ENCODE peak calls at places on chromosomes 16 and 17, in seven cellular contexts. Z is psoas muscle, S is cardiac muscle cell, F is NB4, T is left ventricle myocardium inferior, L is lower leg skin, A is astrocyte of the spinal cord. Y is an unnamed sample.

GRCh38 chr16:89727406-89728120 is 6.2 kb downstream of the ZNF276 start:
- DNase-seq in Z (no peak), S (no peak), F (no peak), T (no peak), L (no peak), A (no peak), Y (no peak)

GRCh38 chr17:20313306-20313705 is 154.0 kb downstream of the LGALS9B start:
- DNase-seq in Z (no peak), S (no peak), F (no peak), T (no peak), L (no peak), A (no peak), Y (no peak)

GRCh38 chr16:17273142-17273561 is 197.6 kb downstream of the XYLT1 start:
- DNase-seq in Z (no peak), S (peak), F (peak), T (no peak), L (no peak), A (peak), Y (no peak)

GRCh38 chr17:80925668-80926067 is 66.0 kb upstream of the CHMP6 start:
- DNase-seq in Z (no peak), S (no peak), F (no peak), T (no peak), L (no peak), A (no peak), Y (no peak)

GRCh38 chr16:50972899-50973298 is 178.2 kb downstream of the SALL1 start:
- DNase-seq in Z (no peak), S (peak), F (no peak), T (no peak), L (no peak), A (no peak), Y (no peak)

GRCh38 chr16:87437911-87438610 is 45.9 kb downstream of the MAP1LC3B start:
- DNase-seq in Z (peak), S (no peak), F (no peak), T (no peak), L (no peak), A (no peak), Y (no peak)

GRCh38 chr16:89043636-89044393 is 49.8 kb upstream of the ACSF3 start:
- DNase-seq in Z (no peak), S (no peak), F (no peak), T (no peak), L (no peak), A (no peak), Y (peak)

GRCh38 chr17:5911919-5912318 is 158.3 kb upstream of the WSCD1 start:
- DNase-seq in Z (no peak), S (no peak), F (no peak), T (no peak), L (no peak), A (no peak), Y (no peak)

GRCh38 chr17:74213897-74214386 is 571 bp downstream of the TTYH2 start:
- DNase-seq in Z (peak), S (no peak), F (peak), T (peak), L (no peak), A (no peak), Y (no peak)

GRCh38 chr16:88059701-88060386 is 108.6 kb downstream of the BANP start:
- DNase-seq in Z (peak), S (no peak), F (no peak), T (peak), L (no peak), A (no peak), Y (peak)

GRCh38 chr17:27980035-27980434 is 62.4 kb upstream of the NLK start:
- DNase-seq in Z (no peak), S (peak), F (no peak), T (no peak), L (no peak), A (peak), Y (no peak)

GRCh38 chr16:25692734-25693508 is 1.2 kb downstream of the HS3ST4 start:
- DNase-seq in Z (no peak), S (no peak), F (no peak), T (no peak), L (no peak), A (no peak), Y (peak)

GRCh38 chr17:39919087-39919683 is 750 bp upstream of the GSDMB start:
- DNase-seq in Z (no peak), S (no peak), F (no peak), T (no peak), L (no peak), A (no peak), Y (no peak)

GRCh38 chr16:2158262-2158638 is 2.7 kb downstream of the TRAF7 start:
- DNase-seq in Z (no peak), S (no peak), F (no peak), T (no peak), L (no peak), A (no peak), Y (no peak)

GRCh38 chr16:15031179-15031578 is 24.7 kb downstream of the NTAN1 start:
- DNase-seq in Z (no peak), S (no peak), F (peak), T (no peak), L (no peak), A (no peak), Y (no peak)

GRCh38 chr16:2785101-2785991 is 2.0 kb downstream of the PRSS33 start:
- DNase-seq in Z (no peak), S (no peak), F (peak), T (no peak), L (no peak), A (no peak), Y (no peak)

GRCh38 chr17:38898812-38899348 is 26.5 kb upstream of the LASP1NB start:
- DNase-seq in Z (peak), S (peak), F (peak), T (no peak), L (no peak), A (no peak), Y (no peak)

GRCh38 chr17:9371019-9371418 is 204.6 kb downstream of the STX8 start:
- DNase-seq in Z (no peak), S (peak), F (no peak), T (no peak), L (no peak), A (peak), Y (no peak)

GRCh38 chr17:63447688-63448005 is 1.5 kb upstream of the CYB561 start:
- DNase-seq in Z (no peak), S (peak), F (peak), T (no peak), L (no peak), A (no peak), Y (no peak)

GRCh38 chr17:81274471-81274855 is 20.6 kb downstream of the SLC38A10 start:
- DNase-seq in Z (no peak), S (no peak), F (no peak), T (no peak), L (no peak), A (no peak), Y (no peak)

GRCh38 chr17:7858487-7858832 is 657 bp downstream of the CYB5D1 start:
- DNase-seq in Z (peak), S (peak), F (peak), T (peak), L (no peak), A (no peak), Y (peak)

GRCh38 chr16:9256196-9256595 is 164.8 kb downstream of the HAPSTR1 start:
- DNase-seq in Z (no peak), S (no peak), F (peak), T (peak), L (no peak), A (no peak), Y (peak)

GRCh38 chr17:17186051-17186450 is 20.1 kb downstream of the PLD6 start:
- DNase-seq in Z (no peak), S (no peak), F (no peak), T (no peak), L (no peak), A (no peak), Y (no peak)

GRCh38 chr17:75834279-75834920 is 9.8 kb downstream of the UNC13D start:
- DNase-seq in Z (no peak), S (no peak), F (no peak), T (no peak), L (no peak), A (no peak), Y (no peak)

GRCh38 chr16:89201467-89202377 is 1.4 kb upstream of the SLC22A31 start:
- DNase-seq in Z (peak), S (peak), F (peak), T (peak), L (peak), A (peak), Y (peak)

GRCh38 chr17:66348605-66349165 is 46.3 kb downstream of the PRKCA start:
- DNase-seq in Z (no peak), S (peak), F (peak), T (no peak), L (no peak), A (peak), Y (no peak)

GRCh38 chr16:27199747-27200146 is 3.6 kb upstream of the KDM8 start:
- DNase-seq in Z (no peak), S (no peak), F (peak), T (no peak), L (no peak), A (peak), Y (no peak)

DNA sequence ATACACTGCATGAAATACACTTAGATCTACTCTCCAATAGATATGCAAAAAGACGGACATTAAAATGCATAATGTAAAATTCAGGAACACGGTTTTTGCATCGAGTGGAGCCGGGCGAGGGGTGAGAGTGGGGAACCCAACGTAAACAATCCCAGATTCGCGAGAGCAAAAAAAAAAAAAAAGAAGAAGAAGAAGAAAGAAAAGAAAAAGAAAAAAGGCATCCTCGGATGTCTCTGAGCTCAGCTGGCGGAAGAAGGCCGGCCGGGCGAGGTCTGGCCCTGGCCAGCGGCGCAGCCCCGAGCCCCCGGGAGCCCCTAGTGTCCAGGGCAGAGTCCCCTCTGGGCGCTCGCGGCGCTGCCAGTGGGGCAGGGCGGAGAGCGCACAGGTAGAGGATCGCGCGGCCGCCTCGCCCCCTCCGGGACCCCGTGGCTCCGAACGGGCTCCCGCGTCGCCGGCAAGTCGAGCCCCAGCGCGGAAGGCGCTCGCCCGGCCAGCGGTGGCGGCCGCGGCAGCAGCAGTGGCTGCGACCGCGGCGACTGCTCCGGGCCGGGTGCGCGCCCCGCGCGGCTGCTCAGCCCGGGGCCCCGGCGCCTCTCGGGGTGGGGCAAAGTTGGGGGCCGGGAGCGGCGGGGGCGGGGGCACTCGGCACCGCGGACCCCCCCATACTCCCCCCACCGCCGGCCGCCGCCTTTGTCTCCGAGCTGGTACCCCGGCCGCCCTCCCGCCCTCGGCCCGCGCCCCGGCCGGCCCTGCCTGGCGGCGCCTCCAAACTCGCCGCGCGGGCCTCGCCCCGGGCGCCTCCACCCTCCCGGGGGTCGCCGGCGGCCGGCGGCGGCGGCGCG is 9.7 kb upstream of the ZFHX3 start:
- DNase-seq in Z (peak), S (peak), F (peak), T (peak), L (no peak), A (no peak), Y (peak)
- TF ChIP-seq CTCF in Z (peak), S (peak), F (no peak), T (peak), L (no peak), A (no peak), Y (no peak)

DNA sequence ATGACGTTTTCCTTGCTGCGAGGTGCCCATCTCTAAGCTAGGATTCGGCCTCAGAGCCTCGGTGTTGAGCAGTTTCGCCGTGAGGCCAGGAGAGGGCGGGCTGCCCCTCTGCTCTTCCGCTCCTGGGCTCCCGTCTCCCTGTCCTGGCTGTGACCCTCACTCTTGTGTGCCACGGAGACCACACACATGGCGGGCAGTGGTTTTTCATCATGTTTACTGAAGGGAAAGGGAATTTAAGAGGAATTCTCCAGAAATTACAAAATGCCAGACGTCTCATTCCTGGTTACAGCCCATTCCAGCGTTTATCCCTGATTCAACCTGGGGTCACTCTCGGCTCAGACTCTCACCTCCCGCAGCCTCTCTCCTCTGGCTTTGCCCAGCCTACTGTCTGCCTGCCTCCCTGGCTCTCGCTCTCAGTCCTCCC is 96.8 kb upstream of the ELAC2 start:
- DNase-seq in Z (no peak), S (peak), F (peak), T (peak), L (no peak), A (peak), Y (peak)
- TF ChIP-seq CTCF in Z (peak), S (peak), F (peak), T (peak), L (no peak), A (peak), Y (peak)

GRCh38 chr16:29315916-29316517 is 90.5 kb downstream of the NPIPB11 start:
- DNase-seq in Z (no peak), S (no peak), F (no peak), T (no peak), L (no peak), A (no peak), Y (no peak)
- TF ChIP-seq CTCF in Z (peak), S (no peak), F (no peak), T (peak), L (no peak), A (peak), Y (no peak)

GRCh38 chr17:37743875-37744632 is 805 bp downstream of the HNF1B start:
- DNase-seq in Z (no peak), S (no peak), F (no peak), T (no peak), L (no peak), A (no peak), Y (peak)
- TF ChIP-seq CTCF in Z (no peak), S (no peak), F (no peak), T (no peak), L (no peak), A (no peak), Y (no peak)

DNA sequence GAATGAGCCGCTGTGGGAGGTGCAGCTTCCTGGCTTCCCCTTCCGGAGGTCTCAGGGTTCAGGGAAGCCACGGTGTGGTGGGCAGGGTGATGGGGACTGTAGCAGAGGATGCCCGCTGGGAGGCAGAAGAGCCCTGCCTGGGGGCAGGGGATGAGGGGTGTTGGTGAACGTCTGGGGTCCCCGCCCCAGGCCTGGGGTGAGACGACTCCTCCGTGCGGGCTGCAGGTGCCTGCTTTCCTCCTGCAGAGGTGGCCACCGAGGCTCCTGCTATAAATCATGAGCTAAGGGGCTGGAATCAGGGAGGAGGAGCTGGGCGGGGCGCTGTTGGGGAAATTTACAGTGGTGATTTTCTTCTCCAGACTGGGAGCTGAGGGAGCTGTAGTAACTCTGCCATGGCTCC is 167.0 kb downstream of the MRM1 start:
- DNase-seq in Z (no peak), S (no peak), F (no peak), T (no peak), L (no peak), A (no peak), Y (no peak)
- TF ChIP-seq CTCF in Z (no peak), S (peak), F (peak), T (no peak), L (no peak), A (peak), Y (no peak)

DNA sequence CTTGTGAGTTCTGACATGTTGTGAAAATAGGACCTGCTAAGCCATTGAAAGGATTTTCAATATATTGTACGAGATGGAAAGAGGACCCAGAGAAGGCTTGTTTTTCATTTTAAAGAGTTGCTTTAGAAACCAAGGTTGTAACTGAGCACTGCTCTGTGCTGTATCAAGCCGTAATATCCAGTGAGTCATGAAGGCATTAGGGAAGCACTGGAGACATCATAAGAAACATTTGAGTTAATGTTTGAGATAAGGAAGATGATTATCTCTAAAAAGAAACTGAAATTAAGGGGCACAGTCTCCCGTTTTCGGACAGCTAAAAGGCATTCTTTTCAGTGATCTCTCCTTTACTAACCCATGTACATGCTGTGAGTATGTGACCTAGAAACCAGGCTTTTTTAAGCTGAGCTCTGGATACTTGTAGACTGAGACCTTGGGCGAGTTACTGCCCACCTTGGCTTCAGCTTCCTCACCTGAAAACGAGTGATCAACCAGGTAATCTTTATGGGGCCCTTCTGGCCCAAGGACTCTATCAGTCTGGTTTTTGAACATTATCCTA is 149.2 kb upstream of the TBX2 start:
- DNase-seq in Z (no peak), S (peak), F (peak), T (no peak), L (no peak), A (peak), Y (no peak)
- TF ChIP-seq CTCF in Z (no peak), S (no peak), F (no peak), T (no peak), L (no peak), A (no peak), Y (no peak)

DNA sequence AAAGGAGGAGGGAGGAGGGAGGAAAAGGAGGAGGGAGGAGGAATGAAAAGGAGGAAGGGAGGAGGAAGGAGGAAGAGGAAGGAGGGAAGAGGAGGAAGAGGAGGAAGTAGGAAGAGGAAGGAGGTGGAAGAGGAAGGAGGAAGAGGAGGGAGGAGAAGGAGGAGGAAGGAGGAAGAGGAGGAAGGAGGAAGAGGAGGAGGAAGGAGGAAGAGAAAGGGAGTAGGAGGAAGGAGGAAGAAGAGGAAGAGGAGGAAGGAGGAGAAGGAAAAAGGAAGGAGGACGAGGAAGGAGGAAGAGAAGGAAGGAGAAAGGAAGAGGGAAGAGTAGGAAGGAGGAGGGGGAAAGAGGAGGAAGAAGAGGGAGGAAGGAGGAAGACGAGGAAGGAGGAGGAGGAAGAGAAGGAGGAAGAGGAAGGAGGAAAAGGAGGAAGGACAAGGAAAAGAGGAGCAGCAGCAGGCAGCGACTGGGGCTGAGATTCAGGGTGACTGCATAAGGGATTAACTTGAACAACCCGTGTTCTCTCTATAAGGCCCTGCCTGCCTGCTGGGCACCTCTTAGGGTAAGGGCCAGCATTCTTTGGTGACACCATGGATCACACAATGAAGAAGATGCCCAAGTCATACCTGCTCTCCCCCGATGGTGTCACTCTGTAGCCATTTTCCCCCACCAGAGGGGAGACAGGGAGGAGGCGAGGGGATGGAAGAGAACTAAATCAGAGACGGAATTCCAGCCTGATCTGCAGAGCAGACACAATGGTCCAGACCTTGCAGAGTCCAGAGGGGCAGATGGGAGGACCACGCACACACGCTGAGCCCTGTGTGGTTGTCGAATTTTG is 1.4 kb upstream of the IL34 start:
- DNase-seq in Z (no peak), S (no peak), F (no peak), T (no peak), L (no peak), A (no peak), Y (no peak)
- TF ChIP-seq CTCF in Z (no peak), S (no peak), F (peak), T (no peak), L (no peak), A (no peak), Y (no peak)

GRCh38 chr16:46690281-46691178 is 1.1 kb downstream of the ORC6 start:
- DNase-seq in Z (no peak), S (peak), F (peak), T (no peak), L (no peak), A (peak), Y (peak)
- TF ChIP-seq CTCF in Z (no peak), S (no peak), F (no peak), T (no peak), L (no peak), A (no peak), Y (no peak)

DNA sequence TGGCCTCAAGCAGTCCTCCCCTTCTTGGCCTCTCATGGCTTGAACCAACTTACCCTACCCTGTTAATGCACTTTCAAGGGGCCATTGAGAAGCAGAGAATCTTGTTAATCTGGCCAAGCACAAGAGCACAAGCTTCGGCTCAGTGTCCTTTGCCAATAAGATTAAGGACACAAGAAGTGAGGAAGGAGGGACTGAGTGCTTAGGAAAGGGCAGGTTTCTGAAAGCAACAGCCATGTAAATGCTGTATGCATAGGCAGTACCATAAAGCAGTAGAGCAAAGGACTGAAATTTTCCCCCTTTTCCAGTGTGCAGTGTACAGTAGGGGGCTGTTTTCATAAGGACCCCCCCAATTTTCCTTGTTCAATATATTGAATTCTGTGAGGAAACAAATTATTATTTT is 37.7 kb downstream of the IST1 start:
- DNase-seq in Z (no peak), S (no peak), F (no peak), T (no peak), L (no peak), A (no peak), Y (no peak)
- TF ChIP-seq CTCF in Z (no peak), S (no peak), F (no peak), T (no peak), L (no peak), A (no peak), Y (no peak)